ENCODE peak calls at places on chromosomes 12 and 14, in eight cellular contexts. G, T, B, L, I, N, C and E are unnamed samples.
A peak's percentile ranks its signal among the peaks of the same experiment; 100 is the strongest.

GRCh38 chr14:102086346-102086971 is 385 bp downstream of the HSP90AA1 start:
- DNase-seq in G (no peak), T (peak; percentile 65), B (peak; percentile 55), L (peak; percentile 58), I (peak; percentile 60), N (peak; percentile 37), C (peak; percentile 54), E (peak; percentile 53)

GRCh38 chr12:31740618-31741017 is 11.8 kb upstream of the AMN1 start:
- DNase-seq in G (no peak), T (no peak), B (no peak), L (no peak), I (no peak), N (no peak), C (no peak), E (no peak)

GRCh38 chr14:56294125-56294524 is 175.9 kb downstream of the PELI2 start:
- DNase-seq in G (no peak), T (no peak), B (no peak), L (no peak), I (no peak), N (peak; percentile 27), C (no peak), E (no peak)

GRCh38 chr12:75239987-75240386 is 30.3 kb upstream of the KCNC2 start:
- DNase-seq in G (no peak), T (no peak), B (no peak), L (no peak), I (no peak), N (no peak), C (no peak), E (no peak)

GRCh38 chr14:49566714-49567113 is 19.5 kb downstream of the RPS29 start:
- DNase-seq in G (no peak), T (no peak), B (no peak), L (no peak), I (no peak), N (no peak), C (no peak), E (no peak)

GRCh38 chr14:70955543-70956480 is 48.6 kb downstream of the PCNX1 start:
- DNase-seq in G (no peak), T (no peak), B (no peak), L (no peak), I (no peak), N (peak; percentile 23), C (no peak), E (no peak)

GRCh38 chr12:102095677-102096263 is 24.1 kb downstream of the NUP37 start:
- DNase-seq in G (no peak), T (no peak), B (no peak), L (no peak), I (no peak), N (peak; percentile 31), C (no peak), E (no peak)

GRCh38 chr12:80299976-80300375 is 144.1 kb upstream of the PTPRQ start:
- DNase-seq in G (no peak), T (no peak), B (no peak), L (no peak), I (no peak), N (no peak), C (no peak), E (no peak)

GRCh38 chr12:99911076-99911475 is 73.7 kb downstream of the ANKS1B start:
- DNase-seq in G (peak; percentile 37), T (no peak), B (no peak), L (no peak), I (no peak), N (peak; percentile 78), C (no peak), E (peak; percentile 17)

GRCh38 chr12:2691001-2691339 is 103.8 kb upstream of the FKBP4 start:
- DNase-seq in G (no peak), T (no peak), B (no peak), L (no peak), I (peak; percentile 49), N (peak; percentile 14), C (no peak), E (peak; percentile 60)

GRCh38 chr14:75426332-75427125 is 1.3 kb upstream of the JDP2 start:
- DNase-seq in G (no peak), T (no peak), B (no peak), L (no peak), I (no peak), N (no peak), C (no peak), E (no peak)

GRCh38 chr12:59444932-59445331 is 150.9 kb upstream of the SLC16A7 start:
- DNase-seq in G (no peak), T (no peak), B (no peak), L (no peak), I (no peak), N (no peak), C (no peak), E (no peak)

GRCh38 chr12:62466018-62466595 is 519 bp upstream of the MON2 start:
- DNase-seq in G (peak; percentile 33), T (peak; percentile 31), B (peak; percentile 35), L (peak; percentile 33), I (peak; percentile 42), N (peak; percentile 19), C (peak; percentile 35), E (peak; percentile 47)

GRCh38 chr12:25827747-25828146 is 130.7 kb upstream of the RASSF8 start:
- DNase-seq in G (no peak), T (no peak), B (no peak), L (no peak), I (no peak), N (no peak), C (no peak), E (no peak)

GRCh38 chr12:25830456-25830855 is 128.0 kb upstream of the RASSF8 start:
- DNase-seq in G (no peak), T (no peak), B (no peak), L (no peak), I (no peak), N (no peak), C (no peak), E (no peak)

GRCh38 chr12:25828188-25828587 is 130.3 kb upstream of the RASSF8 start:
- DNase-seq in G (no peak), T (no peak), B (no peak), L (no peak), I (no peak), N (no peak), C (no peak), E (no peak)

GRCh38 chr12:25827141-25827540 is 131.3 kb upstream of the RASSF8 start:
- DNase-seq in G (no peak), T (no peak), B (no peak), L (no peak), I (no peak), N (no peak), C (no peak), E (no peak)

GRCh38 chr12:25829192-25829591 is 129.3 kb upstream of the RASSF8 start:
- DNase-seq in G (no peak), T (no peak), B (no peak), L (no peak), I (peak; percentile 10), N (peak; percentile 77), C (no peak), E (no peak)
- H3K4me3 ChIP-seq in G (no peak overlapping the region), T (no peak overlapping the region), B (no peak overlapping the region), L (no peak overlapping the region), I (no peak overlapping the region), N (no peak overlapping the region), C (no peak overlapping the region), E (no peak overlapping the region)

GRCh38 chr14:93957751-93958566 is 18.4 kb downstream of the ASB2 start:
- DNase-seq in G (no peak), T (no peak), B (no peak), L (peak; percentile 16), I (no peak), N (no peak), C (no peak), E (no peak)

GRCh38 chr14:93960108-93960475 is 16.3 kb downstream of the ASB2 start:
- DNase-seq in G (no peak), T (no peak), B (no peak), L (no peak), I (no peak), N (no peak), C (no peak), E (no peak)

GRCh38 chr14:93959239-93960107 is 16.9 kb downstream of the ASB2 start:
- DNase-seq in G (peak; percentile 57), T (peak; percentile 47), B (peak; percentile 77), L (peak; percentile 78), I (peak; percentile 84), N (peak; percentile 85), C (no peak), E (no peak)

GRCh38 chr14:93957333-93957710 is 19.0 kb downstream of the ASB2 start:
- DNase-seq in G (no peak), T (no peak), B (no peak), L (peak; percentile 54), I (no peak), N (no peak), C (no peak), E (no peak)

GRCh38 chr14:93958567-93959238 is 17.7 kb downstream of the ASB2 start:
- DNase-seq in G (no peak), T (no peak), B (no peak), L (no peak), I (no peak), N (no peak), C (no peak), E (no peak)
- TF ChIP-seq POLR2A in G (no peak), T (no peak), B (no peak), L (no peak), I (no peak), N (no peak), C (no peak), E (no peak)

GRCh38 chr14:31466554-31466953 is 9.2 kb upstream of the DTD2 start:
- DNase-seq in G (no peak), T (no peak), B (no peak), L (no peak), I (no peak), N (no peak), C (no peak), E (no peak)

GRCh38 chr14:31457665-31458659 is 656 bp upstream of the DTD2 start:
- DNase-seq in G (no peak), T (no peak), B (no peak), L (no peak), I (no peak), N (peak; percentile 10), C (no peak), E (no peak)

GRCh38 chr14:31465113-31465512 is 7.8 kb upstream of the DTD2 start:
- DNase-seq in G (no peak), T (no peak), B (no peak), L (no peak), I (no peak), N (no peak), C (no peak), E (no peak)

GRCh38 chr14:31456841-31457664 is at the start of gene DTD2:
- DNase-seq in G (peak; percentile 92), T (peak; percentile 95), B (peak; percentile 96), L (peak; percentile 96), I (peak; percentile 96), N (peak; percentile 96), C (peak; percentile 94), E (peak; percentile 97)

GRCh38 chr14:31461545-31461944 is 4.2 kb upstream of the DTD2 start:
- DNase-seq in G (no peak), T (no peak), B (no peak), L (no peak), I (no peak), N (no peak), C (no peak), E (no peak)
- TF ChIP-seq CTCF in G (no peak), T (no peak), B (no peak), L (no peak), I (no peak), N (no peak), C (no peak), E (no peak)

DNA sequence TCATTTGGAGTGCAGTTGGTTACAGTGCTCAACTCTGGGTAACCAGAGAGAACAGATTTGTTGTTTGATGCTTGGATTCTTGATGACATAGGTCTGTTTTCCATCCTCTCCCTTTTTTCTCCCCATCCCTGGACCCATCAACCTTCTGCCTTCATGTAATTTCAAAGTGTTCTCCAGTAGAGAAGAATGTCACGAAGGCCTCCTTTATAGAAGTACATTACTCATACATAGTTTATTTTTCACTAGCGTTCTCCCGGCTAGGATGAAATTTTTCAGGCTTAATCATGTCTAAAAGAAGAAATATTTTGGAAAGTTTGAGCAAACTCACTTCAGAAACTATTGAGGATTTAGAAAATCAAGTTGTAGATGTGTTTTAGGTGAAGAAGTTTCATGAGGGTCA is 20.9 kb upstream of the APPL2 start:
- DNase-seq in G (no peak), T (no peak), B (no peak), L (no peak), I (no peak), N (no peak), C (no peak), E (no peak)
- H3K4me3 ChIP-seq in G (no peak overlapping the region), T (no peak overlapping the region), B (no peak overlapping the region), L (no peak overlapping the region), I (no peak overlapping the region), N (no peak overlapping the region), C (no peak overlapping the region), E (no peak overlapping the region)